ENCODE peak calls at places on chromosome 18, in seven cellular contexts. F, P, U, O, Y, X and B are unnamed samples.

GRCh38 chr18:36335476-36336279 is 38.2 kb downstream of the FHOD3 start:
- DNase-seq in X (no peak), U (no peak), Y (no peak), F (no peak), O (no peak), P (no peak), B (no peak)

GRCh38 chr18:78984941-78985784 is 5.5 kb downstream of the SALL3 start:
- DNase-seq in F (no peak), U (peak), O (no peak), P (no peak), Y (peak), X (no peak), B (peak)

GRCh38 chr18:79877163-79878091 is 74.0 kb downstream of the SLC66A2 start:
- DNase-seq in F (no peak), O (no peak), X (no peak), Y (peak), P (no peak), U (no peak), B (peak)

GRCh38 chr18:61870151-61870550 is 22.7 kb downstream of the RNF152 start:
- DNase-seq in U (no peak), P (peak), Y (no peak), O (no peak), F (no peak), X (peak), B (peak)

GRCh38 chr18:55425698-55426097 is 162.3 kb downstream of the TCF4 start:
- DNase-seq in U (no peak), O (no peak), F (no peak), P (no peak), Y (no peak), X (no peak), B (no peak)

GRCh38 chr18:12744103-12744502 is 41.3 kb downstream of the PSMG2 start:
- DNase-seq in P (peak), Y (no peak), O (no peak), F (no peak), X (peak), U (no peak), B (peak)

GRCh38 chr18:8435376-8435775 is 173.9 kb upstream of the RAB12 start:
- DNase-seq in Y (no peak), F (no peak), U (no peak), O (no peak), X (no peak), P (no peak), B (no peak)

GRCh38 chr18:5979971-5980457 is 84.7 kb upstream of the TMEM200C start:
- DNase-seq in O (no peak), F (no peak), Y (peak), U (no peak), X (no peak), P (no peak), B (no peak)

GRCh38 chr18:70490008-70490933 is 201.4 kb downstream of the SOCS6 start:
- DNase-seq in Y (no peak), U (no peak), P (peak), O (peak), F (peak), X (peak), B (peak)

GRCh38 chr18:55587341-55588000 is 521 bp downstream of the TCF4 start:
- DNase-seq in Y (peak), F (no peak), U (no peak), X (peak), P (peak), O (no peak), B (peak)

GRCh38 chr18:27062802-27063201 is 122.3 kb downstream of the CHST9 start:
- DNase-seq in Y (no peak), O (no peak), P (no peak), X (no peak), U (no peak), F (peak), B (peak)

GRCh38 chr18:54162431-54162830 is 62.0 kb downstream of the MBD2 start:
- DNase-seq in P (peak), F (no peak), Y (no peak), U (no peak), X (peak), O (no peak), B (no peak)

GRCh38 chr18:23966909-23967308 is 47.6 kb upstream of the TTC39C start:
- DNase-seq in F (no peak), X (no peak), O (no peak), U (no peak), P (no peak), Y (no peak), B (no peak)
- H3K18ac ChIP-seq in F (no peak), X (no peak), O (peak), U (no peak), P (no peak), Y (no peak), B (no peak)

GRCh38 chr18:22726469-22726868 is 206.7 kb upstream of the RBBP8 start:
- DNase-seq in F (no peak), U (no peak), X (no peak), Y (no peak), P (no peak), O (no peak), B (no peak)
- H2AK5ac ChIP-seq in F (no peak), U (no peak), X (no peak), Y (no peak), P (no peak), O (no peak), B (no peak)

GRCh38 chr18:51520676-51521180 is 323.2 kb upstream of the MEX3C start:
- DNase-seq in X (no peak), O (no peak), Y (no peak), U (no peak), F (no peak), P (no peak), B (no peak)
- H3K18ac ChIP-seq in X (no peak), O (no peak), Y (no peak), U (no peak), F (no peak), P (no peak), B (no peak)

GRCh38 chr18:10460414-10461018 is 6.1 kb downstream of the APCDD1 start:
- DNase-seq in Y (no peak), X (no peak), U (no peak), F (no peak), O (no peak), P (no peak), B (no peak)
- H2AK5ac ChIP-seq in Y (no peak), X (no peak), U (no peak), F (no peak), O (no peak), P (no peak), B (no peak)

GRCh38 chr18:46732201-46732600 is 24.7 kb downstream of the ST8SIA5 start:
- DNase-seq in O (no peak), P (no peak), Y (no peak), U (no peak), X (no peak), F (no peak), B (no peak)
- H3K18ac ChIP-seq in O (peak), P (no peak), Y (no peak), U (no peak), X (no peak), F (no peak), B (no peak)

GRCh38 chr18:59870623-59871130 is 29.1 kb upstream of the PMAIP1 start:
- DNase-seq in X (no peak), Y (no peak), P (peak), U (no peak), F (no peak), O (no peak), B (no peak)
- H2AK5ac ChIP-seq in X (no peak), Y (no peak), P (peak), U (no peak), F (no peak), O (no peak), B (no peak)

GRCh38 chr18:65901522-65901921 is 150.7 kb downstream of the CDH7 start:
- DNase-seq in P (no peak), Y (no peak), O (no peak), U (no peak), X (no peak), F (no peak), B (no peak)

DNA sequence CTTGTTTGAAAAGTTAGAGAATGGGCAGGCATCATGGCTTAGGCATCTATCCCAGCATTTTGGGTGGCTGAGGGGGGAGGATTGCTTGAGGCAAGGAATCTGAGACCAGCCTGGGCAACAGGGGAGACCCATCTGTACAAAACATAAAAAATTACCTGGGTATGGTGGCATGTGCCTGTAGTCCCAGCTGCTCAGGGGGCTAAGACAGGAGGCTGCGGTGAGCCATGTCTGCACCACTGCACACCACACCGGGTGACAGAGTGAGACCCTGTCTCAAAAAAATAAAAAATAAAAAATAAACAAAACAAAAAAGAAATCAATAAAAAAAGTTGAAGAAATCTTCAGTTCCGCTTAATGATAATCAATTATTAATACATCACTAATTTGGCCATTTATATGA is 146.5 kb downstream of the CDH7 start:
- DNase-seq in O (no peak), Y (no peak), P (no peak), X (no peak), F (no peak), U (no peak), B (no peak)
- H3K18ac ChIP-seq in O (no peak), Y (no peak), P (no peak), X (no peak), F (no peak), U (no peak), B (no peak)

GRCh38 chr18:48840491-48840877 is 110.3 kb downstream of the SMAD7 start:
- DNase-seq in O (no peak), U (no peak), X (no peak), P (no peak), F (no peak), Y (no peak), B (no peak)

GRCh38 chr18:48839819-48840490 is 110.8 kb downstream of the SMAD7 start:
- DNase-seq in U (no peak), O (no peak), X (no peak), P (no peak), Y (no peak), F (no peak), B (no peak)

GRCh38 chr18:48838166-48838775 is 112.5 kb downstream of the SMAD7 start:
- DNase-seq in X (no peak), Y (no peak), P (no peak), F (no peak), O (no peak), U (no peak), B (no peak)

GRCh38 chr18:48837676-48838075 is 113.1 kb downstream of the SMAD7 start:
- DNase-seq in P (no peak), F (no peak), O (no peak), X (no peak), Y (no peak), U (no peak), B (no peak)

DNA sequence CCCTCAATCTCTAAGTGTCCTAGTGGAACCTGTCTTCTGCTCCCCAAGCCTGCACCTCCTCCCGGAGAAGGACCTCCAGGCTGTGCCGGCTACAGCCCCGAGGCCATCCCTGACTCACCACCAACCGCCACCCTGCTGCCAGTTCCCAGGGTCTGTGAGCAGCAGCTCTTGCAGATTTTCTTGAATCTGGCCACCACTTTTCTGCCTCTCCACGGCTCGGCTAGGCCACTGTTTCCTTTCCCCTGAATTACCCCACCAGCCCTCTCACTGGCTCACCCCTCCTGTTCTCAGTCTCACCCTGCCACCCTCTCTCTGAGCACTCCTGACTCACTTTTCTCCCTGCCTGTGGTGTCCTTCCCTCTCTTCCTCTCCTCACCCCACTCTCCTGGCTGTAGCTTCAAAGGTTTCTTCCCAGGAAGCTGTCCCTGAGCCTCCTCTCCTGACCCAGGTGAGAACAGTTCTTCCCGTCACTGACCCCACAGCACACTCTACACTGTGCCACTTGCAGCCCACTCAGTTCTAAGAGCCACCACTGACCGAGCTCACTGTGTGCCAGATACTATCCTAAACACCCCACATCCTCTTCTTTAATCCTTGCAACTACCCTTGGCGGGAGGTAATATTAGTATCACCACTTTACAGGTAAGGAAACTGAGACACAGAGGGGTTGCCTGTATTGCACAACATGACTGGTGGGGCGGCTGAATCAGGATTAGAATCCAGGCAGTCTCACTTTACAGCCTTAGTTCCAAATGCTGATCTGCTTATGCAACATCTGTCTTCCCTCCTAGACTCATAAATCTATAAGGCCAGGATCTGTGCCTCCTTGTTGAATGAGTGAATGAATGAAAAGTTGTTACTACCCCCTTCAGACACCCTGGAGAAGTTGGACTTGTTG is 111.6 kb downstream of the SMAD7 start:
- DNase-seq in O (no peak), X (peak), F (peak), Y (no peak), U (no peak), P (peak), B (no peak)
- H2AK5ac ChIP-seq in O (peak), X (peak), F (peak), Y (no peak), U (no peak), P (peak), B (peak)

GRCh38 chr18:75531851-75532241 is 104.3 kb upstream of the SMIM21 start:
- DNase-seq in U (no peak), O (no peak), Y (no peak), F (no peak), P (no peak), X (no peak), B (no peak)
- H3K18ac ChIP-seq in U (no peak), O (peak), Y (peak), F (no peak), P (peak), X (no peak), B (no peak)